ENCODE peak calls at places on chromosomes 12 and 14, in nine cellular contexts. W is stomach, V is ascending aorta, I is cardiac muscle cell, M is AG04450, D is psoas muscle, P is AG10803, H is AG09309, O is A549. R is an unnamed sample.

GRCh38 chr14:33679461-33680225 is 271.2 kb downstream of the EGLN3 start:
- DNase-seq in W (no peak), V (no peak), I (peak), M (no peak), D (no peak), P (peak), H (no peak), O (no peak), R (peak)

GRCh38 chr12:53624453-53624852 is 1.7 kb downstream of the ATF7 start:
- DNase-seq in W (no peak), V (no peak), I (peak), M (peak), D (no peak), P (peak), H (no peak), O (no peak), R (no peak)

GRCh38 chr12:59937148-59937547 is 341.3 kb downstream of the SLC16A7 start:
- DNase-seq in W (no peak), V (no peak), I (no peak), M (no peak), D (no peak), P (peak), H (no peak), O (no peak), R (no peak)

GRCh38 chr12:113476093-113476986 is 4.7 kb upstream of the LHX5 start:
- DNase-seq in W (no peak), V (no peak), I (no peak), M (no peak), D (no peak), P (no peak), H (no peak), O (no peak), R (no peak)

GRCh38 chr12:63151898-63152700 is 1.1 kb upstream of the AVPR1A start:
- DNase-seq in W (no peak), V (no peak), I (peak), M (peak), D (no peak), P (peak), H (no peak), O (peak), R (peak)

GRCh38 chr12:83027021-83027723 is 340.5 kb downstream of the TMTC2 start:
- DNase-seq in W (no peak), V (no peak), I (no peak), M (no peak), D (no peak), P (no peak), H (no peak), O (no peak), R (no peak)

GRCh38 chr14:20873370-20874177 is 17.6 kb upstream of the RNASE3 start:
- DNase-seq in W (peak), V (peak), I (peak), M (no peak), D (peak), P (peak), H (no peak), O (peak), R (peak)

GRCh38 chr12:41224066-41224465 is 35.9 kb downstream of the PDZRN4 start:
- DNase-seq in W (no peak), V (no peak), I (no peak), M (no peak), D (no peak), P (no peak), H (no peak), O (no peak), R (no peak)

GRCh38 chr12:110278137-110278536 is 2.9 kb upstream of the ATP2A2 start:
- DNase-seq in W (no peak), V (no peak), I (no peak), M (no peak), D (no peak), P (no peak), H (no peak), O (no peak), R (no peak)

GRCh38 chr12:6327591-6328041 is 14.3 kb downstream of the TNFRSF1A start:
- DNase-seq in W (no peak), V (no peak), I (no peak), M (no peak), D (no peak), P (no peak), H (no peak), O (no peak), R (no peak)

GRCh38 chr14:60705100-60705499 is 19.1 kb downstream of the SIX4 start:
- DNase-seq in W (no peak), V (no peak), I (no peak), M (no peak), D (no peak), P (no peak), H (no peak), O (no peak), R (no peak)

GRCh38 chr14:84482256-84483071 is 1047.5 kb upstream of the FLRT2 start:
- DNase-seq in W (no peak), V (no peak), I (peak), M (peak), D (no peak), P (peak), H (peak), O (no peak), R (peak)

GRCh38 chr12:21934173-21934572 is 7.1 kb downstream of the ABCC9 start:
- DNase-seq in W (no peak), V (no peak), I (no peak), M (no peak), D (no peak), P (no peak), H (no peak), O (no peak), R (no peak)

GRCh38 chr12:66065623-66066022 is 64.9 kb downstream of the LLPH start:
- DNase-seq in W (no peak), V (no peak), I (peak), M (no peak), D (no peak), P (peak), H (no peak), O (no peak), R (no peak)

GRCh38 chr14:50089213-50089612 is 27.2 kb downstream of the VCPKMT start:
- DNase-seq in W (no peak), V (no peak), I (no peak), M (no peak), D (no peak), P (no peak), H (no peak), O (no peak), R (no peak)

GRCh38 chr12:100672075-100672592 is 98.7 kb downstream of the GAS2L3 start:
- DNase-seq in W (no peak), V (no peak), I (no peak), M (no peak), D (peak), P (no peak), H (no peak), O (peak), R (no peak)

GRCh38 chr12:104477812-104478388 is 21.2 kb downstream of the CHST11 start:
- DNase-seq in W (no peak), V (no peak), I (no peak), M (no peak), D (no peak), P (no peak), H (no peak), O (no peak), R (no peak)

GRCh38 chr14:32370720-32371119 is 41.6 kb downstream of the AKAP6 start:
- DNase-seq in W (no peak), V (no peak), I (peak), M (peak), D (no peak), P (peak), H (peak), O (peak), R (peak)

GRCh38 chr14:71852201-71852600 is 80.0 kb upstream of the RGS6 start:
- DNase-seq in W (no peak), V (no peak), I (peak), M (no peak), D (no peak), P (no peak), H (no peak), O (no peak), R (no peak)

GRCh38 chr12:130747867-130748740 is 32.0 kb upstream of the RIMBP2 start:
- DNase-seq in W (peak), V (peak), I (peak), M (no peak), D (peak), P (peak), H (peak), O (peak), R (peak)

GRCh38 chr12:76030378-76031080 is 1.0 kb downstream of the PHLDA1 start:
- DNase-seq in W (peak), V (peak), I (peak), M (no peak), D (peak), P (peak), H (no peak), O (no peak), R (no peak)

GRCh38 chr12:12803186-12803585 is 10.0 kb upstream of the DDX47 start:
- DNase-seq in W (peak), V (peak), I (peak), M (no peak), D (peak), P (peak), H (peak), O (peak), R (peak)

GRCh38 chr12:112198120-112198733 is 72.9 kb downstream of the TRAFD1 start:
- DNase-seq in W (peak), V (no peak), I (peak), M (no peak), D (no peak), P (peak), H (no peak), O (peak), R (peak)

GRCh38 chr14:55772521-55772920 is 192.5 kb downstream of the KTN1 start:
- DNase-seq in W (no peak), V (no peak), I (no peak), M (no peak), D (no peak), P (no peak), H (no peak), O (no peak), R (no peak)

GRCh38 chr12:34597548-34598351 is 575.5 kb downstream of the ALG10 start:
- DNase-seq in W (peak), V (peak), I (no peak), M (no peak), D (peak), P (no peak), H (no peak), O (no peak), R (no peak)

GRCh38 chr12:119384340-119384739 is 49.8 kb downstream of the CCDC60 start:
- DNase-seq in W (no peak), V (no peak), I (no peak), M (no peak), D (no peak), P (no peak), H (no peak), O (no peak), R (no peak)

GRCh38 chr12:31491819-31492598 is 98.9 kb downstream of the DENND5B start:
- DNase-seq in W (no peak), V (no peak), I (peak), M (peak), D (no peak), P (peak), H (peak), O (peak), R (peak)

GRCh38 chr12:47041327-47041726 is 38.1 kb upstream of the PCED1B start:
- DNase-seq in W (no peak), V (no peak), I (no peak), M (no peak), D (no peak), P (no peak), H (no peak), O (no peak), R (no peak)

GRCh38 chr12:93848453-93849120 is 171.4 kb downstream of the CRADD start:
- DNase-seq in W (no peak), V (no peak), I (no peak), M (no peak), D (no peak), P (no peak), H (no peak), O (no peak), R (no peak)

GRCh38 chr12:30613119-30613830 is 82.4 kb downstream of the IPO8 start:
- DNase-seq in W (no peak), V (no peak), I (peak), M (no peak), D (no peak), P (peak), H (peak), O (no peak), R (no peak)

GRCh38 chr12:113678222-113678621 is 206.6 kb upstream of the LHX5 start:
- DNase-seq in W (no peak), V (no peak), I (no peak), M (no peak), D (no peak), P (no peak), H (no peak), O (peak), R (no peak)

GRCh38 chr12:20006856-20007255 is 361.5 kb upstream of the PDE3A start:
- DNase-seq in W (no peak), V (no peak), I (no peak), M (no peak), D (no peak), P (peak), H (peak), O (no peak), R (no peak)

GRCh38 chr14:101097109-101097793 is 193.7 kb upstream of the RTL1 start:
- DNase-seq in W (no peak), V (no peak), I (no peak), M (no peak), D (no peak), P (no peak), H (no peak), O (peak), R (no peak)

GRCh38 chr12:111692575-111693210 is 6.8 kb downstream of the ACAD10 start:
- DNase-seq in W (no peak), V (no peak), I (peak), M (no peak), D (no peak), P (no peak), H (no peak), O (peak), R (no peak)

GRCh38 chr12:68122236-68122920 is 37.2 kb downstream of the IFNG start:
- DNase-seq in W (no peak), V (no peak), I (no peak), M (no peak), D (no peak), P (no peak), H (no peak), O (no peak), R (no peak)

GRCh38 chr14:36663404-36664321 is 2.0 kb downstream of the PAX9 start:
- DNase-seq in W (no peak), V (no peak), I (no peak), M (no peak), D (peak), P (peak), H (no peak), O (no peak), R (no peak)

GRCh38 chr12:120737557-120738251 is 12.1 kb downstream of the ACADS start:
- DNase-seq in W (no peak), V (no peak), I (no peak), M (no peak), D (no peak), P (no peak), H (no peak), O (no peak), R (no peak)

GRCh38 chr12:104494137-104494815 is 37.5 kb downstream of the CHST11 start:
- DNase-seq in W (no peak), V (peak), I (peak), M (no peak), D (no peak), P (peak), H (no peak), O (no peak), R (no peak)

GRCh38 chr14:105617201-105617777 is 90.9 kb downstream of the TMEM121 start:
- DNase-seq in W (no peak), V (no peak), I (no peak), M (no peak), D (no peak), P (no peak), H (no peak), O (no peak), R (no peak)

GRCh38 chr14:24137529-24138395 is 1.8 kb downstream of the PSME1 start:
- DNase-seq in W (no peak), V (no peak), I (no peak), M (no peak), D (no peak), P (no peak), H (no peak), O (no peak), R (no peak)

GRCh38 chr14:24136684-24137528 is 912 bp downstream of the PSME1 start:
- DNase-seq in W (no peak), V (no peak), I (no peak), M (no peak), D (no peak), P (no peak), H (no peak), O (no peak), R (no peak)

GRCh38 chr14:24133730-24134129 is 2.3 kb upstream of the PSME1 start:
- DNase-seq in W (no peak), V (no peak), I (no peak), M (no peak), D (no peak), P (no peak), H (no peak), O (no peak), R (no peak)

GRCh38 chr14:24135584-24135833 is 485 bp upstream of the PSME1 start:
- DNase-seq in W (no peak), V (no peak), I (no peak), M (no peak), D (no peak), P (no peak), H (no peak), O (no peak), R (no peak)

DNA sequence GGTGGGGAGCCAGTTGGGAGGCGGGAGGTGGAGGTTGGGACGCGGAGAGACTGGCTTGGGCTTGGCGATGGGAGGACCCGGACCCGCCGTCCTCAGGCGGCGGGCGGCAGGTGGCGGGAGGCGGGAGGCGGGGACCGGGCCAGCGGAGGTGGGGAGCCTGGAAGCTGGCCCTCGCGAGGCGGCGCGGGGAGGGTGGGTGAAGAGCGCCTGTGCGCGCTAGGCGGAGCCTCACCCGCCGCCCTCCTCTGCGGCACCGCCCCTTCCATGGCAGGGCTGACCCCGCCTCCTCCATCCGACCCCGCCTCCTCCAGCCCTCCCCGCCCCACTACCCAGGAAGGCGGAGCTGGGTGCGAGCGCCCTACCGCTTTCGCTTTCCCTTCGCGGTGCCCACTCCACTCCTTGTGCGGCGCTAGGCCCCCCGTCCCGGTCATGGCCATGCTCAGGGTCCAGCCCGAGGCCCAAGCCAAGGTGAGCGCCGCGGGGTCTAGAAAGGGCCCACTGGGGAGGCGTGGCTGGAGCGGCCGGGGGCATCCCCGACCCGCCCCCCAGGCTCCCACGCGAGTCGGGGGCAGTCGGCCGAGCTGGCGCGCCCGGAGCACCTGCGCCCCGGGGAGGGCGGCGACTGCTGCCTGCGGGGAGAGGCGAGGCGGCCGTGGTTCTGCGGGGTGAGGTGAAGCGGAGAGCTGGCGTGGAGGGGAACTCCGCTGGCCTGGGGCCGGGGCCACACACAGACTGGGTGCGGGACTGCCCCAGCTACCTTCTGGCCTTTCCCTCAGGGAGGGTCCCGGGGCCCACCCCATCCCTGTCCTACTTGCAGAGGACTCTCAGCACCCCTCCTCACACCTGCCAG is at the start of gene PSME1:
- DNase-seq in W (peak), V (peak), I (peak), M (peak), D (peak), P (peak), H (peak), O (peak), R (no peak)
- TF ChIP-seq CTCF in W (no peak), V (no peak), I (no peak), M (no peak), D (no peak), P (no peak), H (no peak), O (no peak), R (no peak)

GRCh38 chr12:27769142-27769672 is 10.8 kb upstream of the KLHL42 start:
- DNase-seq in W (no peak), V (no peak), I (no peak), M (no peak), D (no peak), P (no peak), H (no peak), O (no peak), R (no peak)

GRCh38 chr12:27771470-27772327 is 8.3 kb upstream of the KLHL42 start:
- DNase-seq in W (no peak), V (no peak), I (no peak), M (no peak), D (no peak), P (no peak), H (no peak), O (no peak), R (no peak)

GRCh38 chr12:27778206-27778605 is 1.8 kb upstream of the KLHL42 start:
- DNase-seq in W (no peak), V (no peak), I (no peak), M (no peak), D (no peak), P (no peak), H (no peak), O (no peak), R (no peak)

GRCh38 chr12:27777141-27777540 is 2.9 kb upstream of the KLHL42 start:
- DNase-seq in W (no peak), V (no peak), I (no peak), M (no peak), D (no peak), P (no peak), H (no peak), O (no peak), R (no peak)

GRCh38 chr12:27772328-27773049 is 7.5 kb upstream of the KLHL42 start:
- DNase-seq in W (no peak), V (no peak), I (no peak), M (no peak), D (no peak), P (no peak), H (no peak), O (no peak), R (no peak)
- H3K4me3 ChIP-seq in W (no peak), V (no peak), I (no peak), M (no peak), D (no peak), P (no peak), H (no peak), O (no peak), R (no peak)

DNA sequence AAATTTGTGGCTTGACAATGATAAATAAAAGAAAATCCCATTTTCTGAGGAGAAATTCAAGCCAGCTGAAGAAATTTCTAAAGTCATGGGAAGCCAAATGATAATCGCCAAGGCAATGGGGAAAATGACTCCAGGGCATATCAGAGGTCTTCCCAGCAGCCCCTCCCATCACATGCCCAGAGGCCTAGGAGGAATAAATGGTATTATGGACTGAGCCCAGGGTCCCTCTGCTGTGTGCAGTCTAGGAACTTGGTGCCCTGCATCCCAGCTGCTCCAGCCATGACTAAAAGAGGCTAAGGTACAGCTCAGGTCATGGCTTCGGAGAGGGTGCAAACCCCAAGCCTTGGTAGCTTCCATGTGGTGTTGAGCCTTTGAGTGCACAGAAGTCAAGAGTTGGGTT is 4.4 kb downstream of the CLEC12A start:
- DNase-seq in W (no peak), V (no peak), I (no peak), M (no peak), D (no peak), P (no peak), H (no peak), O (no peak), R (no peak)
- TF ChIP-seq CTCF in W (no peak), V (no peak), I (no peak), M (no peak), D (no peak), P (no peak), H (no peak), O (no peak), R (no peak)

GRCh38 chr12:61846805-61847204 is 413.4 kb upstream of the USP15 start:
- DNase-seq in W (no peak), V (no peak), I (no peak), M (no peak), D (no peak), P (no peak), H (no peak), O (no peak), R (no peak)
- H3K4me3 ChIP-seq in W (no peak), V (no peak), I (no peak), M (no peak), D (no peak), P (no peak), H (no peak), O (no peak), R (no peak)

DNA sequence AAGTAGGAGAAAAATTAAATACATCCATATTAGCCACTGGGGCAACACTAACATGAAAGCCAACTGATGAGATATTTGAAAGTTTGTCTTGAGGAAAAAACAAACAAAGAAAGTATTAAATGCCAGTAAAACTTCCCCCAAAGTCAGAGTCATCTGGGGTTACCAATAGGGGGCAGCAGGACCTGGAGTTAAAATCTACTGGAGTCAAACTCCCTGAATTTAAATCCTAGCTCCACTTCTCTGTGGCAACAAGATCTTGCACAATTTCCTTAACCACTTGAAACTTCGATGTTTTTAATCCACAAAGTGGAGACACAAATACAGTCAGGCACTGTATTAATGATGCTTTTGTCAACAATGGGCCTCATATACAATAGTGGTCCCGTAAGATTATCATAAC is 14.4 kb downstream of the PLEKHG7 start:
- DNase-seq in W (no peak), V (no peak), I (peak), M (no peak), D (no peak), P (peak), H (peak), O (no peak), R (no peak)
- TF ChIP-seq CTCF in W (no peak), V (no peak), I (peak), M (peak), D (peak), P (peak), H (peak), O (peak), R (peak)

R was measured in kidney epithelial cell.